ENCODE peak calls at places on chromosomes 5 and 9, in nine cellular contexts. One of them, this sample, is unnamed.

GRCh38 chr9:18596920-18597319 is 123.0 kb downstream of the ADAMTSL1 start:
- DNase-seq in HTR-8/SVneo: peak; percentile 23
- DNase-seq in ovary: no peak
- DNase-seq in hepatocyte: no peak
- DNase-seq in psoas muscle: no peak
- DNase-seq in SJSA1: no peak
- DNase-seq in AG08395: peak; percentile 35
- DNase-seq in HS-5: peak; percentile 45
- DNase-seq in AG08396: no peak
- DNase-seq in this sample: peak; percentile 5

GRCh38 chr9:89185980-89186379 is 7.4 kb upstream of the SHC3 start:
- DNase-seq in HTR-8/SVneo: no peak
- DNase-seq in ovary: no peak
- DNase-seq in hepatocyte: peak; percentile 59
- DNase-seq in psoas muscle: no peak
- DNase-seq in SJSA1: no peak
- DNase-seq in AG08395: peak; percentile 25
- DNase-seq in HS-5: no peak
- DNase-seq in AG08396: peak; percentile 52
- DNase-seq in this sample: no peak

GRCh38 chr5:37730896-37731455 is 108.9 kb downstream of the GDNF start:
- DNase-seq in HTR-8/SVneo: no peak
- DNase-seq in ovary: no peak
- DNase-seq in hepatocyte: no peak
- DNase-seq in psoas muscle: no peak
- DNase-seq in SJSA1: no peak
- DNase-seq in AG08395: no peak
- DNase-seq in HS-5: no peak
- DNase-seq in AG08396: no peak
- DNase-seq in this sample: no peak

GRCh38 chr5:142600611-142601360 is 85.1 kb downstream of the FGF1 start:
- DNase-seq in HTR-8/SVneo: no peak
- DNase-seq in ovary: peak; percentile 39
- DNase-seq in hepatocyte: peak; percentile 56
- DNase-seq in psoas muscle: no peak
- DNase-seq in SJSA1: peak; percentile 92
- DNase-seq in AG08395: peak; percentile 39
- DNase-seq in HS-5: no peak
- DNase-seq in AG08396: peak; percentile 61
- DNase-seq in this sample: no peak

GRCh38 chr5:18687429-18687828 is 1053.2 kb downstream of the TAF11L14 start:
- DNase-seq in HTR-8/SVneo: no peak
- DNase-seq in ovary: no peak
- DNase-seq in hepatocyte: no peak
- DNase-seq in psoas muscle: no peak
- DNase-seq in SJSA1: no peak
- DNase-seq in AG08395: no peak
- DNase-seq in HS-5: no peak
- DNase-seq in AG08396: no peak
- DNase-seq in this sample: no peak

GRCh38 chr9:132116583-132116982 is 36.9 kb upstream of the MED27 start:
- DNase-seq in HTR-8/SVneo: no peak
- DNase-seq in ovary: no peak
- DNase-seq in hepatocyte: no peak
- DNase-seq in psoas muscle: no peak
- DNase-seq in SJSA1: no peak
- DNase-seq in AG08395: no peak
- DNase-seq in HS-5: no peak
- DNase-seq in AG08396: no peak
- DNase-seq in this sample: no peak

GRCh38 chr9:107487521-107488399 is 1.8 kb downstream of the KLF4 start:
- DNase-seq in HTR-8/SVneo: no peak
- DNase-seq in ovary: peak; percentile 67
- DNase-seq in hepatocyte: peak; percentile 85
- DNase-seq in psoas muscle: peak; percentile 55
- DNase-seq in SJSA1: no peak
- DNase-seq in AG08395: peak; percentile 34
- DNase-seq in HS-5: no peak
- DNase-seq in AG08396: no peak
- DNase-seq in this sample: no peak

GRCh38 chr5:180801596-180802324 is 846 bp downstream of the MGAT1 start:
- DNase-seq in HTR-8/SVneo: no peak
- DNase-seq in ovary: no peak
- DNase-seq in hepatocyte: no peak
- DNase-seq in psoas muscle: no peak
- DNase-seq in SJSA1: no peak
- DNase-seq in AG08395: no peak
- DNase-seq in HS-5: no peak
- DNase-seq in AG08396: no peak
- DNase-seq in this sample: no peak

GRCh38 chr5:6722015-6722414 is 8.8 kb downstream of the TENT4A start:
- DNase-seq in HTR-8/SVneo: no peak
- DNase-seq in ovary: no peak
- DNase-seq in hepatocyte: no peak
- DNase-seq in psoas muscle: no peak
- DNase-seq in SJSA1: no peak
- DNase-seq in AG08395: peak; percentile 44
- DNase-seq in HS-5: no peak
- DNase-seq in AG08396: peak; percentile 45
- DNase-seq in this sample: peak; percentile 40

GRCh38 chr5:122363623-122364022 is 51.6 kb downstream of the SNCAIP start:
- DNase-seq in HTR-8/SVneo: no peak
- DNase-seq in ovary: no peak
- DNase-seq in hepatocyte: no peak
- DNase-seq in psoas muscle: no peak
- DNase-seq in SJSA1: no peak
- DNase-seq in AG08395: no peak
- DNase-seq in HS-5: no peak
- DNase-seq in AG08396: no peak
- DNase-seq in this sample: no peak

This sample was measured in hepatic stellate cell.